ENCODE peak calls at places on chromosomes 5 and 9, in seven cellular contexts. T is T-cell; P is putamen; C is heart left ventricle; I is NCI-H1417; S is stimulated activated CD4-positive, alpha-beta T cell treated with anti-CD3 and anti-CD28 coated beads, Interleukin-12 subunit alpha, Interleukin-12 subunit beta, amount 100 ng/mL, for 24 hours; M is CD4-positive, CD25-positive, alpha-beta regulatory T cell. V is an unnamed sample.

GRCh38 chr9:98455256-98455956 is 200.0 kb upstream of the TBC1D2 start:
- DNase-seq in T (no peak), P (no peak), C (no peak), I (no peak), S (no peak), M (no peak), V (no peak)

GRCh38 chr9:131714161-131714646 is 25.7 kb downstream of the RAPGEF1 start:
- DNase-seq in T (no peak), P (no peak), C (peak), I (no peak), S (no peak), M (no peak), V (no peak)

GRCh38 chr5:171845040-171845439 is 59.4 kb downstream of the SMIM23 start:
- DNase-seq in T (no peak), P (no peak), C (no peak), I (no peak), S (no peak), M (no peak), V (no peak)

GRCh38 chr9:133522073-133522910 is 2.5 kb downstream of the MYMK start:
- DNase-seq in T (no peak), P (no peak), C (no peak), I (no peak), S (no peak), M (no peak), V (no peak)

GRCh38 chr9:93086445-93087224 is 9.4 kb upstream of the CARD19 start:
- DNase-seq in T (no peak), P (no peak), C (no peak), I (no peak), S (no peak), M (no peak), V (no peak)

GRCh38 chr5:164518741-164519080 is 1013.3 kb downstream of the MAT2B start:
- DNase-seq in T (no peak), P (no peak), C (no peak), I (no peak), S (no peak), M (no peak), V (no peak)

GRCh38 chr5:79093762-79094161 is 17.8 kb upstream of the BHMT start:
- DNase-seq in T (no peak), P (no peak), C (no peak), I (peak), S (no peak), M (no peak), V (no peak)

GRCh38 chr5:3789519-3790193 is 194.0 kb downstream of the IRX1 start:
- DNase-seq in T (no peak), P (no peak), C (no peak), I (no peak), S (no peak), M (no peak), V (no peak)

GRCh38 chr5:4083591-4084337 is 488.1 kb downstream of the IRX1 start:
- DNase-seq in T (no peak), P (no peak), C (no peak), I (no peak), S (no peak), M (no peak), V (no peak)